ENCODE peak calls at places on chromosomes 7 and 10, in seven cellular contexts. One of them, this sample, is unnamed.
A peak's percentile ranks its signal among the peaks of the same experiment; 100 is the strongest.

GRCh38 chr10:95268438-95268837 is 22.4 kb downstream of the PDLIM1 start:
- DNase-seq in fibroblast of lung: no peak
- DNase-seq in neural progenitor cell: peak; percentile 35
- DNase-seq in heart left ventricle: peak; percentile 66
- DNase-seq in GM23338: no peak
- DNase-seq in left ventricle myocardium inferior: peak; percentile 50
- DNase-seq in body of pancreas: peak; percentile 35
- DNase-seq in this sample: no peak

GRCh38 chr10:28569506-28570159 is 36.7 kb downstream of the WAC start:
- DNase-seq in fibroblast of lung: peak; percentile 61
- DNase-seq in neural progenitor cell: no peak
- DNase-seq in heart left ventricle: no peak
- DNase-seq in GM23338: no peak
- DNase-seq in left ventricle myocardium inferior: no peak
- DNase-seq in body of pancreas: no peak
- DNase-seq in this sample: no peak

GRCh38 chr10:80896959-80897358 is 359.3 kb downstream of the SH2D4B start:
- DNase-seq in fibroblast of lung: no peak
- DNase-seq in neural progenitor cell: no peak
- DNase-seq in heart left ventricle: no peak
- DNase-seq in GM23338: no peak
- DNase-seq in left ventricle myocardium inferior: no peak
- DNase-seq in body of pancreas: no peak
- DNase-seq in this sample: no peak

GRCh38 chr10:103572597-103573321 is 79.3 kb downstream of the NEURL1 start:
- DNase-seq in fibroblast of lung: no peak
- DNase-seq in neural progenitor cell: no peak
- DNase-seq in heart left ventricle: no peak
- DNase-seq in GM23338: no peak
- DNase-seq in left ventricle myocardium inferior: no peak
- DNase-seq in body of pancreas: no peak
- DNase-seq in this sample: no peak

GRCh38 chr7:3107228-3107763 is 63.6 kb upstream of the CARD11 start:
- DNase-seq in fibroblast of lung: no peak
- DNase-seq in neural progenitor cell: no peak
- DNase-seq in heart left ventricle: no peak
- DNase-seq in GM23338: no peak
- DNase-seq in left ventricle myocardium inferior: no peak
- DNase-seq in body of pancreas: no peak
- DNase-seq in this sample: no peak

GRCh38 chr7:114086906-114087651 is 168.3 kb upstream of the PPP1R3A start:
- DNase-seq in fibroblast of lung: peak; percentile 57
- DNase-seq in neural progenitor cell: peak; percentile 41
- DNase-seq in heart left ventricle: peak; percentile 24
- DNase-seq in GM23338: peak; percentile 52
- DNase-seq in left ventricle myocardium inferior: no peak
- DNase-seq in body of pancreas: peak; percentile 70
- DNase-seq in this sample: no peak

GRCh38 chr7:128150223-128150622 is 90.9 kb upstream of the LEP start:
- DNase-seq in fibroblast of lung: no peak
- DNase-seq in neural progenitor cell: no peak
- DNase-seq in heart left ventricle: no peak
- DNase-seq in GM23338: no peak
- DNase-seq in left ventricle myocardium inferior: no peak
- DNase-seq in body of pancreas: no peak
- DNase-seq in this sample: no peak

GRCh38 chr10:22253578-22253882 is 35.7 kb upstream of the EBLN1 start:
- DNase-seq in fibroblast of lung: no peak
- DNase-seq in neural progenitor cell: peak; percentile 72
- DNase-seq in heart left ventricle: peak; percentile 74
- DNase-seq in GM23338: peak; percentile 67
- DNase-seq in left ventricle myocardium inferior: peak; percentile 53
- DNase-seq in body of pancreas: peak; percentile 22
- DNase-seq in this sample: no peak

GRCh38 chr10:60649485-60650271 is 128.6 kb upstream of the CDK1 start:
- DNase-seq in fibroblast of lung: no peak
- DNase-seq in neural progenitor cell: no peak
- DNase-seq in heart left ventricle: no peak
- DNase-seq in GM23338: no peak
- DNase-seq in left ventricle myocardium inferior: no peak
- DNase-seq in body of pancreas: peak; percentile 21
- DNase-seq in this sample: no peak

GRCh38 chr7:15853832-15854470 is 167.5 kb upstream of the MEOX2 start:
- DNase-seq in fibroblast of lung: peak; percentile 28
- DNase-seq in neural progenitor cell: no peak
- DNase-seq in heart left ventricle: no peak
- DNase-seq in GM23338: no peak
- DNase-seq in left ventricle myocardium inferior: no peak
- DNase-seq in body of pancreas: no peak
- DNase-seq in this sample: peak; percentile 34

GRCh38 chr7:130945411-130945811 is 211.4 kb upstream of the KLF14 start:
- DNase-seq in fibroblast of lung: no peak
- DNase-seq in neural progenitor cell: no peak
- DNase-seq in heart left ventricle: no peak
- DNase-seq in GM23338: no peak
- DNase-seq in left ventricle myocardium inferior: no peak
- DNase-seq in body of pancreas: no peak
- DNase-seq in this sample: no peak

GRCh38 chr7:152076324-152076821 is 50.9 kb downstream of the GALNT11 start:
- DNase-seq in fibroblast of lung: peak; percentile 11
- DNase-seq in neural progenitor cell: peak; percentile 67
- DNase-seq in heart left ventricle: no peak
- DNase-seq in GM23338: peak; percentile 83
- DNase-seq in left ventricle myocardium inferior: no peak
- DNase-seq in body of pancreas: peak; percentile 67
- DNase-seq in this sample: no peak
- TF ChIP-seq CTCF in fibroblast of lung: peak; percentile 37
- TF ChIP-seq CTCF in neural progenitor cell: peak; percentile 69
- TF ChIP-seq CTCF in heart left ventricle: peak; percentile 28
- TF ChIP-seq CTCF in GM23338: peak; percentile 76
- TF ChIP-seq CTCF in left ventricle myocardium inferior: peak; percentile 43
- TF ChIP-seq CTCF in body of pancreas: peak; percentile 70
- TF ChIP-seq CTCF in this sample: peak; percentile 58

GRCh38 chr7:155521007-155521742 is 25.2 kb downstream of the CNPY1 start:
- DNase-seq in fibroblast of lung: no peak
- DNase-seq in neural progenitor cell: no peak
- DNase-seq in heart left ventricle: no peak
- DNase-seq in GM23338: no peak
- DNase-seq in left ventricle myocardium inferior: no peak
- DNase-seq in body of pancreas: no peak
- DNase-seq in this sample: no peak
- H3K27me3 ChIP-seq in fibroblast of lung: no peaks in the 10 kb centered on the region
- H3K27me3 ChIP-seq in neural progenitor cell: peaks cover 100% of the 10 kb centered on the region
- H3K27me3 ChIP-seq in heart left ventricle: peaks cover 59% of the 10 kb centered on the region
- H3K27me3 ChIP-seq in GM23338: peaks cover 25% of the 10 kb centered on the region
- H3K27me3 ChIP-seq in left ventricle myocardium inferior: peaks cover 98% of the 10 kb centered on the region
- H3K27me3 ChIP-seq in body of pancreas: no peaks in the 10 kb centered on the region
- H3K27me3 ChIP-seq in this sample: peaks cover 8% of the 10 kb centered on the region

DNA sequence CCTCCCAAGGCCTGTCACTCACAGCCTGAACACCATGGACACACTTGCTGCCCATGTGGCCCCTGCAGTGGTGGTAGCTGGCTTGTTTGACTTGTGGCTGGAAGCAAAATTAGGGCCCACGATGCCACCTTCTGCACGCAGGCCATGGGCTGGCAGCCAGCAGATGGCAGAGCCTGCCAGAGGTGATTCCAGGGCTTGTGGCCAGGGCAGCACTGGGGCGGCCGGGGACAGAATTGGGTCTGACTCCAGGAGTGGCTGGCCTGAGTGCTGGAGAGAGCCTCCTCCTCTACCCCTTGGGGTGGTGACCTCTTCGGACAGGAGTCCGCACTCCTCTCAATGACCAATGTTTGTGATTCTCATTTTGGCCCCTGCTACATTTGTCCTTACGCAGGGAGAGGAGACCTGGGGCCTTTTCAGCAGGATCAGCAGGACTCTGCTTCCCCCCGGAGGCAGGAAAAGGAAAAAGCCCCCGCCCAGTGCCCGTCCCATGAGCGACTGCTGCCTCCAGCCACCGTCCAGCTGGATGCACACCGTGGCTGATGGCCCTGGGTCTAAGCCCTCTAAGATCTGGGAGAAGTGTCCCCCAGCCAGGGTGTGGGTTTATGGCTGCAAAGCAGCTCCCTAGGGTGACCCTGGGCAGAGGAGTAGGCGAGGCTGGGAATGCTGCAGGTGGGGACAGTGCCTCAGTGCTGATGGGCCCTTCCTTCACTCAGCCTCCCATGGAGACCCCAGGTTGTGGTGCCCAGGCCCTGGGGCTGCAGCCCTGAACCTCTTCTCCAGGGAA is 26.5 kb downstream of the DNAJB12 start:
- DNase-seq in fibroblast of lung: peak; percentile 79
- DNase-seq in neural progenitor cell: peak; percentile 82
- DNase-seq in heart left ventricle: peak; percentile 84
- DNase-seq in GM23338: peak; percentile 88
- DNase-seq in left ventricle myocardium inferior: peak; percentile 76
- DNase-seq in body of pancreas: peak; percentile 82
- DNase-seq in this sample: no peak
- TF ChIP-seq CTCF in fibroblast of lung: peak; percentile 70
- TF ChIP-seq CTCF in neural progenitor cell: peak; percentile 67
- TF ChIP-seq CTCF in heart left ventricle: peak; percentile 50
- TF ChIP-seq CTCF in GM23338: peak; percentile 91
- TF ChIP-seq CTCF in left ventricle myocardium inferior: peak; percentile 79
- TF ChIP-seq CTCF in body of pancreas: peak; percentile 70
- TF ChIP-seq CTCF in this sample: peak; percentile 66

GRCh38 chr10:8042032-8042863 is 12.2 kb upstream of the GATA3 start:
- DNase-seq in fibroblast of lung: no peak
- DNase-seq in neural progenitor cell: peak; percentile 27
- DNase-seq in heart left ventricle: no peak
- DNase-seq in GM23338: peak; percentile 35
- DNase-seq in left ventricle myocardium inferior: no peak
- DNase-seq in body of pancreas: no peak
- DNase-seq in this sample: no peak

GRCh38 chr10:8039323-8039922 is 15.1 kb upstream of the GATA3 start:
- DNase-seq in fibroblast of lung: no peak
- DNase-seq in neural progenitor cell: peak; percentile 76
- DNase-seq in heart left ventricle: no peak
- DNase-seq in GM23338: peak; percentile 60
- DNase-seq in left ventricle myocardium inferior: no peak
- DNase-seq in body of pancreas: no peak
- DNase-seq in this sample: no peak

GRCh38 chr10:8042864-8043568 is 11.5 kb upstream of the GATA3 start:
- DNase-seq in fibroblast of lung: no peak
- DNase-seq in neural progenitor cell: peak; percentile 46
- DNase-seq in heart left ventricle: no peak
- DNase-seq in GM23338: peak; percentile 58
- DNase-seq in left ventricle myocardium inferior: no peak
- DNase-seq in body of pancreas: no peak
- DNase-seq in this sample: no peak

GRCh38 chr10:8041284-8042031 is 13.0 kb upstream of the GATA3 start:
- DNase-seq in fibroblast of lung: no peak
- DNase-seq in neural progenitor cell: no peak
- DNase-seq in heart left ventricle: no peak
- DNase-seq in GM23338: no peak
- DNase-seq in left ventricle myocardium inferior: no peak
- DNase-seq in body of pancreas: no peak
- DNase-seq in this sample: no peak

DNA sequence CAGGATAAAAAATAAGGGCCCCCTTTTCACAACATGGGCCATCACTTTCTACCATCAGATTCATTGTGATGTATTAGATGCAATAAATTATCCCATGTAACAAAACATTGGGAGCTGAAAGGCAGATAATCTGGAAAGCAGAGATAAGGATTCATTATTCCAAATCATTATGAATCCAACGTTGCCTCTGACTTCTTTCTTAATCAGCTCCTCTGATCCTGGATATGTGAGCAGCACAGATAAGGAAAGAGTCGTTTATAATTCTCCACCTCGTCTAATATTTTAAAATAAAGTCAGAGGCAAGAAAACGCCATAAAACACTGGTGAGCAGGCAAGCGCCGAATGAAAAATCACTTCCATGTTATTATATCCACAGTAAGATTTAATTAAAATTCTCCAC is 13.8 kb upstream of the GATA3 start:
- DNase-seq in fibroblast of lung: no peak
- DNase-seq in neural progenitor cell: no peak
- DNase-seq in heart left ventricle: no peak
- DNase-seq in GM23338: no peak
- DNase-seq in left ventricle myocardium inferior: no peak
- DNase-seq in body of pancreas: no peak
- DNase-seq in this sample: no peak
- H3K27me3 ChIP-seq in fibroblast of lung: peaks cover 87% of the 10 kb centered on the region
- H3K27me3 ChIP-seq in neural progenitor cell: peaks cover 100% of the 10 kb centered on the region
- H3K27me3 ChIP-seq in heart left ventricle: peaks cover 100% of the 10 kb centered on the region
- H3K27me3 ChIP-seq in GM23338: peaks cover 100% of the 10 kb centered on the region
- H3K27me3 ChIP-seq in left ventricle myocardium inferior: peaks cover 100% of the 10 kb centered on the region
- H3K27me3 ChIP-seq in body of pancreas: peaks cover 69% of the 10 kb centered on the region
- H3K27me3 ChIP-seq in this sample: peaks cover 92% of the 10 kb centered on the region

GRCh38 chr10:48309711-48310226 is 3.3 kb downstream of the MAPK8 start:
- DNase-seq in fibroblast of lung: peak; percentile 21
- DNase-seq in neural progenitor cell: peak; percentile 11
- DNase-seq in heart left ventricle: no peak
- DNase-seq in GM23338: no peak
- DNase-seq in left ventricle myocardium inferior: no peak
- DNase-seq in body of pancreas: no peak
- DNase-seq in this sample: peak; percentile 75
- TF ChIP-seq CTCF in fibroblast of lung: no peak
- TF ChIP-seq CTCF in neural progenitor cell: peak; percentile 52
- TF ChIP-seq CTCF in heart left ventricle: peak; percentile 5
- TF ChIP-seq CTCF in GM23338: peak; percentile 57
- TF ChIP-seq CTCF in left ventricle myocardium inferior: peak; percentile 44
- TF ChIP-seq CTCF in body of pancreas: peak; percentile 28
- TF ChIP-seq CTCF in this sample: peak; percentile 19

GRCh38 chr10:117531371-117532002 is 11.1 kb upstream of the EMX2 start:
- DNase-seq in fibroblast of lung: no peak
- DNase-seq in neural progenitor cell: no peak
- DNase-seq in heart left ventricle: no peak
- DNase-seq in GM23338: no peak
- DNase-seq in left ventricle myocardium inferior: no peak
- DNase-seq in body of pancreas: no peak
- DNase-seq in this sample: no peak
- H3K27me3 ChIP-seq in fibroblast of lung: peaks cover 49% of the 10 kb centered on the region
- H3K27me3 ChIP-seq in neural progenitor cell: peaks cover 100% of the 10 kb centered on the region
- H3K27me3 ChIP-seq in heart left ventricle: peaks cover 93% of the 10 kb centered on the region
- H3K27me3 ChIP-seq in GM23338: peaks cover 99% of the 10 kb centered on the region
- H3K27me3 ChIP-seq in left ventricle myocardium inferior: peaks cover 100% of the 10 kb centered on the region
- H3K27me3 ChIP-seq in body of pancreas: peaks cover 37% of the 10 kb centered on the region
- H3K27me3 ChIP-seq in this sample: peaks cover 12% of the 10 kb centered on the region